ENCODE peak calls at places on chromosomes 16 and 17, in nine cellular contexts. One of them, this sample, is unnamed.

GRCh38 chr17:28946239-28946638 is 5.1 kb downstream of the PHF12 start:
- DNase-seq in fibroblast of mammary gland: peak; percentile 90
- DNase-seq in type B pancreatic cell: no peak
- DNase-seq in NCI-H187: no peak
- DNase-seq in stimulated activated CD8-positive, alpha-beta memory T cell treated with anti-CD3 and anti-CD28 coated beads, Interleukin-15, amount 100 ng/mL, for 24 hours: no peak
- DNase-seq in ACHN: no peak
- DNase-seq in AG09319: no peak
- DNase-seq in caudate nucleus: no peak
- DNase-seq in tibial artery: no peak
- DNase-seq in this sample: no peak

GRCh38 chr16:51056331-51056730 is 94.7 kb downstream of the SALL1 start:
- DNase-seq in fibroblast of mammary gland: no peak
- DNase-seq in type B pancreatic cell: no peak
- DNase-seq in NCI-H187: no peak
- DNase-seq in stimulated activated CD8-positive, alpha-beta memory T cell treated with anti-CD3 and anti-CD28 coated beads, Interleukin-15, amount 100 ng/mL, for 24 hours: no peak
- DNase-seq in ACHN: no peak
- DNase-seq in AG09319: no peak
- DNase-seq in caudate nucleus: no peak
- DNase-seq in tibial artery: no peak
- DNase-seq in this sample: no peak

GRCh38 chr16:17368951-17369350 is 101.8 kb downstream of the XYLT1 start:
- DNase-seq in fibroblast of mammary gland: no peak
- DNase-seq in type B pancreatic cell: no peak
- DNase-seq in NCI-H187: no peak
- DNase-seq in stimulated activated CD8-positive, alpha-beta memory T cell treated with anti-CD3 and anti-CD28 coated beads, Interleukin-15, amount 100 ng/mL, for 24 hours: no peak
- DNase-seq in ACHN: no peak
- DNase-seq in AG09319: no peak
- DNase-seq in caudate nucleus: no peak
- DNase-seq in tibial artery: no peak
- DNase-seq in this sample: no peak

GRCh38 chr17:8574687-8575086 is 55.8 kb downstream of the MYH10 start:
- DNase-seq in fibroblast of mammary gland: peak; percentile 30
- DNase-seq in type B pancreatic cell: no peak
- DNase-seq in NCI-H187: no peak
- DNase-seq in stimulated activated CD8-positive, alpha-beta memory T cell treated with anti-CD3 and anti-CD28 coated beads, Interleukin-15, amount 100 ng/mL, for 24 hours: no peak
- DNase-seq in ACHN: peak; percentile 7
- DNase-seq in AG09319: no peak
- DNase-seq in caudate nucleus: no peak
- DNase-seq in tibial artery: no peak
- DNase-seq in this sample: no peak

GRCh38 chr17:2056221-2057129 is 1.6 kb downstream of the HIC1 start:
- DNase-seq in fibroblast of mammary gland: no peak
- DNase-seq in type B pancreatic cell: no peak
- DNase-seq in NCI-H187: no peak
- DNase-seq in stimulated activated CD8-positive, alpha-beta memory T cell treated with anti-CD3 and anti-CD28 coated beads, Interleukin-15, amount 100 ng/mL, for 24 hours: no peak
- DNase-seq in ACHN: no peak
- DNase-seq in AG09319: no peak
- DNase-seq in caudate nucleus: no peak
- DNase-seq in tibial artery: no peak
- DNase-seq in this sample: no peak

GRCh38 chr16:16021988-16022682 is 72.7 kb downstream of the ABCC1 start:
- DNase-seq in fibroblast of mammary gland: peak; percentile 98
- DNase-seq in type B pancreatic cell: peak; percentile 69
- DNase-seq in NCI-H187: no peak
- DNase-seq in stimulated activated CD8-positive, alpha-beta memory T cell treated with anti-CD3 and anti-CD28 coated beads, Interleukin-15, amount 100 ng/mL, for 24 hours: no peak
- DNase-seq in ACHN: peak; percentile 98
- DNase-seq in AG09319: peak; percentile 92
- DNase-seq in caudate nucleus: no peak
- DNase-seq in tibial artery: peak; percentile 99
- DNase-seq in this sample: no peak

GRCh38 chr17:48601528-48602430 is 3.0 kb downstream of the HOXB6 start:
- DNase-seq in fibroblast of mammary gland: no peak
- DNase-seq in type B pancreatic cell: no peak
- DNase-seq in NCI-H187: no peak
- DNase-seq in stimulated activated CD8-positive, alpha-beta memory T cell treated with anti-CD3 and anti-CD28 coated beads, Interleukin-15, amount 100 ng/mL, for 24 hours: no peak
- DNase-seq in ACHN: peak; percentile 77
- DNase-seq in AG09319: no peak
- DNase-seq in caudate nucleus: no peak
- DNase-seq in tibial artery: no peak
- DNase-seq in this sample: no peak

GRCh38 chr17:55451203-55451641 is 29.6 kb upstream of the MMD start:
- DNase-seq in fibroblast of mammary gland: peak; percentile 77
- DNase-seq in type B pancreatic cell: no peak
- DNase-seq in NCI-H187: no peak
- DNase-seq in stimulated activated CD8-positive, alpha-beta memory T cell treated with anti-CD3 and anti-CD28 coated beads, Interleukin-15, amount 100 ng/mL, for 24 hours: no peak
- DNase-seq in ACHN: no peak
- DNase-seq in AG09319: no peak
- DNase-seq in caudate nucleus: no peak
- DNase-seq in tibial artery: no peak
- DNase-seq in this sample: no peak

GRCh38 chr16:58024347-58024672 is 1.2 kb upstream of the MMP15 start:
- DNase-seq in fibroblast of mammary gland: no peak
- DNase-seq in type B pancreatic cell: no peak
- DNase-seq in NCI-H187: no peak
- DNase-seq in stimulated activated CD8-positive, alpha-beta memory T cell treated with anti-CD3 and anti-CD28 coated beads, Interleukin-15, amount 100 ng/mL, for 24 hours: no peak
- DNase-seq in ACHN: no peak
- DNase-seq in AG09319: no peak
- DNase-seq in caudate nucleus: no peak
- DNase-seq in tibial artery: no peak
- DNase-seq in this sample: no peak

This sample was measured in cortex of kidney.